ENCODE peak calls at places on chromosomes 13 and 19, in five cellular contexts. H is K562, M is SK-N-SH, S is H1, E is HepG2. F is an unnamed sample.

GRCh38 chr13:45849408-45849807 is 2.1 kb downstream of the SIAH3 start:
- DNase-seq in H (no peak), M (no peak), S (no peak), E (no peak), F (no peak)

GRCh38 chr19:743168-743687 is 7.7 kb upstream of the MISP start:
- DNase-seq in H (no peak), M (no peak), S (no peak), E (no peak), F (no peak)

GRCh38 chr19:49264258-49264657 is 60.7 kb downstream of the SLC6A16 start:
- DNase-seq in H (peak), M (no peak), S (no peak), E (no peak), F (no peak)

GRCh38 chr19:2556221-2557092 is 80.5 kb downstream of the GADD45B start:
- DNase-seq in H (no peak), M (no peak), S (no peak), E (no peak), F (no peak)

GRCh38 chr13:106376411-106377112 is 158.9 kb downstream of the EFNB2 start:
- DNase-seq in H (no peak), M (no peak), S (no peak), E (no peak), F (no peak)

GRCh38 chr19:47863514-47863936 is 4.5 kb downstream of the TPRX2 start:
- DNase-seq in H (peak), M (peak), S (peak), E (peak), F (no peak)

GRCh38 chr19:40611900-40612698 is 10.9 kb downstream of the LTBP4 start:
- DNase-seq in H (no peak), M (no peak), S (no peak), E (no peak), F (no peak)

GRCh38 chr19:6718741-6719539 is 1.5 kb downstream of the C3 start:
- DNase-seq in H (peak), M (peak), S (no peak), E (peak), F (no peak)

GRCh38 chr19:33558846-33559245 is 37.3 kb upstream of the PEPD start:
- DNase-seq in H (no peak), M (no peak), S (no peak), E (no peak), F (no peak)

GRCh38 chr13:70884196-70884595 is 775.9 kb upstream of the KLHL1 start:
- DNase-seq in H (no peak), M (no peak), S (no peak), E (no peak), F (no peak)

GRCh38 chr19:33956941-33957340 is 160.3 kb downstream of the KCTD15 start:
- DNase-seq in H (no peak), M (no peak), S (peak), E (no peak), F (no peak)

GRCh38 chr13:79837741-79838450 is 356.9 kb downstream of the NDFIP2 start:
- DNase-seq in H (no peak), M (no peak), S (no peak), E (no peak), F (no peak)
- TF ChIP-seq MAX in H (no peak), M (no peak), S (no peak), E (no peak), F (no peak)

GRCh38 chr19:17654993-17655392 is 33.2 kb downstream of the UNC13A start:
- DNase-seq in H (peak), M (peak), S (peak), E (no peak), F (no peak)
- TF ChIP-seq TAF1 in H (no peak), M (no peak), S (no peak), E (no peak), F (no peak)

GRCh38 chr19:37699057-37699456 is 20.5 kb downstream of the ZNF607 start:
- DNase-seq in H (no peak), M (no peak), S (no peak), E (peak), F (no peak)

GRCh38 chr19:37695144-37695899 is 24.2 kb downstream of the ZNF607 start:
- DNase-seq in H (no peak), M (no peak), S (no peak), E (no peak), F (no peak)

GRCh38 chr19:37691881-37692504 is 27.6 kb downstream of the ZNF607 start:
- DNase-seq in H (peak), M (peak), S (peak), E (peak), F (peak)

GRCh38 chr19:37698216-37698615 is 21.3 kb downstream of the ZNF607 start:
- DNase-seq in H (no peak), M (no peak), S (no peak), E (no peak), F (no peak)

DNA sequence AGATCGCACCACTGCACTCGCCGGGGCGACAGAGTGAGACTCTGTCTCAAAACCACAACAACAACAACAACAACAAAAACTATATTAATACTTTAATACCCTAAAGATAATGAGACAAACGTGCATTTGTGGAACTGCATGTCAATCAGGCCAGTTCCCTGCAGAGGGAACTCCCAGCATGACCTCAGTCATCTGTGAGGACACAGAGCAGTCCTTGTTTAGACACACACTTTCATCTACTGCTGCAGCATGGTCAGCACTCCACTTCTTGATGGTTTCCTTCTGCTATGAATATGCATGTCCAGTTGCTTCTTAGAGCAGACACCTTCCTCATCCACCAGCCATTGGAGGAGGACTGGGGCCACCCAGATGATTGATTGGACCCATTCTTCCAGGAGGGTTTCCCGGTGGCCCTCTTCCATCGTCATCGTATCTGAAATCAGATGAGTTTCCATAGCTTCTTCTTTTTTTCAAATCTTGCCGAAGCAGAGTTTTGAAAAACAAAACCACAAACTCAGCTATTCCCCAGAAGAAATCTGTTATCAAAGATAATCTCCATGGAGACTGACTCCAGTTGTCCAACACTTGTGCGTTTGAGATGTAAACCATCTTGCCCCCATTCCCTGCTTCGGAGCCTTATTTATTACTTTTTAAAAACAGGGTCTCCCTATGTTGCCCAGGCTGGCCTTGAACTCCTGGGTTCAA is 26.5 kb downstream of the ZNF607 start:
- DNase-seq in H (no peak), M (no peak), S (no peak), E (peak), F (no peak)
- TF ChIP-seq MAX in H (no peak), M (no peak), S (no peak), E (no peak), F (no peak)

DNA sequence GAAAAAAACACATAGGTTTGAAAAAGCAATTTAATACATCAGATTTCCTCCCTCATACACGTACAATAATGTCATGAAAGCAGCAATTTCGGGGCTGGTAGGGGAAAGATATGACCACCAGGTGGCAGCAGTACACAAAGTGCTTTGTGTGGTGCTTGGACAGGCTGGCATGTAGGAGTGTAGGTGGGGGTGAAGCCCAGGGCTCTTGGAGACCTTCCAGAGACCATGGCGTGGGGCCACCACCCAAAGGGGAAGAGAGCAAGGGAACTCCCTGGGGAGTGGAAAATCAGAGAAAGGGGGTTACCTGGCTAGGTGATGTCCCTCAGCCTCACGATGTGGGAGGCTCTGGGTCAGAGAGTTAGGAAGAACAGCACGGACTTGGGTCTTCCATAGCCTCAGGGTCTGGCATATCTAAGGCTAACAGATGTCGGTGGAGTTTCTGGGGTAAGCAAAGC is 11.8 kb upstream of the CCNA1 start:
- DNase-seq in H (peak), M (peak), S (peak), E (peak), F (peak)
- TF ChIP-seq TAF1 in H (no peak), M (no peak), S (no peak), E (no peak), F (no peak)

GRCh38 chr19:17766543-17767131 is 15.4 kb downstream of the FCHO1 start:
- DNase-seq in H (peak), M (no peak), S (peak), E (peak), F (no peak)
- TF ChIP-seq MAX in H (no peak), M (no peak), S (no peak), E (no peak), F (no peak)

GRCh38 chr13:40982772-40983171 is 36.3 kb downstream of the ELF1 start:
- DNase-seq in H (no peak), M (peak), S (no peak), E (no peak), F (peak)
- TF ChIP-seq TAF1 in H (no peak), M (no peak), S (no peak), E (no peak), F (peak)

GRCh38 chr19:29285878-29286277 is 72.9 kb upstream of the UQCRFS1 start:
- DNase-seq in H (peak), M (peak), S (peak), E (no peak), F (no peak)

GRCh38 chr19:29289020-29289419 is 76.1 kb upstream of the UQCRFS1 start:
- DNase-seq in H (no peak), M (no peak), S (no peak), E (no peak), F (no peak)

GRCh38 chr19:29288276-29288675 is 75.3 kb upstream of the UQCRFS1 start:
- DNase-seq in H (no peak), M (no peak), S (no peak), E (no peak), F (no peak)

GRCh38 chr19:29285187-29285687 is 72.3 kb upstream of the UQCRFS1 start:
- DNase-seq in H (no peak), M (no peak), S (no peak), E (no peak), F (no peak)

DNA sequence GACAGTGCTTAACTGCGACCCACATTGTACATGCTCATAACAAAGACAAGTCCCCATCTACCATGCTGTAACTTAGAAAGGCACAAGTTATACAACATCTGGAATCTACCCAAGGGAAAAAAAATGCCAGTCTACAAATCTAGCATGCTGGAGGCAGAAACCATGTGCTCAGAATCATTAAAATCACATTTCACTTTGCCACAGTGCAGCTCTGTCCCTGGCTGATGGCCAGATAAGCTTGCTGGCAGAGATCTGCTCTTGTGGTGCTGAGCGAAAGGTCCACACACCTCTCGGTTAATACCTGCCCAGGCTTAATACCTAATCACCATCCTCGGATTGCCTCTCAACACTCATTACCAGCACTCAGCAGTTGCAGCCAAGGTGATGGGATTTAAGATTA is 74.1 kb upstream of the UQCRFS1 start:
- DNase-seq in H (no peak), M (peak), S (no peak), E (no peak), F (no peak)
- TF ChIP-seq MAX in H (no peak), M (no peak), S (no peak), E (no peak), F (no peak)

GRCh38 chr13:77810430-77810829 is 108.2 kb downstream of the EDNRB start:
- DNase-seq in H (no peak), M (peak), S (no peak), E (no peak), F (no peak)
- TF ChIP-seq TAF1 in H (no peak), M (no peak), S (no peak), E (no peak), F (no peak)

DNA sequence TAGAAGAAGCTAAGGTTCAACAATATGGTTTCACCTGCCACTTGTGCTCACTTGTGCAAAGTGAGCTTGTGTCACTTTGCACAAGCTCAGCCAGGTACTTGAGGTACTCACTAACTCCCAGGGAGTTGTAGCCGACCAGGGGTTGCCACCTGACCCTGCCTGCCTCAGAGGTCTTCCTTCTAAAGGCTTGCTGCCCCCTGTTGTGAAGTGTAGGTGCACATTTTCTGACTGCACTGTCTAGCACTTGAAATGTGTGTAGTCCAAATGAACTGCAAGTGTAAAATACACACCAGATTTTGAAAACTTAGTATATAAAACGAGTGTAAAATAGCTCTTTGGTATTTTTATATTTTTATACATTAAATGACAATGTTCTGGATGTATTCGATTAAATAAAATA is 230.8 kb downstream of the DLEU7 start:
- DNase-seq in H (no peak), M (no peak), S (no peak), E (peak), F (no peak)
- TF ChIP-seq MAX in H (no peak), M (no peak), S (no peak), E (no peak), F (no peak)